ENCODE peak calls at places on chromosome 19, in nine cellular contexts. X, I, H, N, Y, K, F, T and S are unnamed samples.
A peak's percentile ranks its signal among the peaks of the same experiment; 100 is the strongest.

GRCh38 chr19:45173816-45174215 is 4.2 kb downstream of the TRAPPC6A start:
- DNase-seq in K (no peak), T (no peak), N (no peak), Y (no peak), I (peak; percentile 84), F (no peak), X (peak; percentile 52), H (peak; percentile 79), S (no peak)

GRCh38 chr19:11196406-11197287 is 698 bp downstream of the KANK2 start:
- DNase-seq in N (peak; percentile 67), Y (peak; percentile 79), F (peak; percentile 86), T (no peak), K (peak; percentile 52), X (no peak), I (no peak), H (peak; percentile 28), S (peak; percentile 88)

GRCh38 chr19:33203529-33203928 is 9.4 kb downstream of the LRP3 start:
- DNase-seq in X (no peak), T (no peak), N (no peak), I (no peak), Y (no peak), K (no peak), F (no peak), H (no peak), S (peak; percentile 44)

GRCh38 chr19:17872251-17873001 is 681 bp downstream of the SLC5A5 start:
- DNase-seq in N (no peak), H (no peak), F (no peak), X (no peak), K (no peak), I (no peak), T (no peak), Y (peak; percentile 83), S (peak; percentile 77)

GRCh38 chr19:17255150-17255621 is 9.4 kb downstream of the USHBP1 start:
- DNase-seq in Y (no peak), F (no peak), T (no peak), X (no peak), N (no peak), I (no peak), H (no peak), K (no peak), S (no peak)

GRCh38 chr19:3969435-3970312 is 1.2 kb downstream of the DAPK3 start:
- DNase-seq in K (peak; percentile 61), Y (no peak), F (peak; percentile 2), N (no peak), X (peak; percentile 95), I (peak; percentile 87), T (peak; percentile 49), H (peak; percentile 82), S (no peak)

GRCh38 chr19:47187797-47188196 is 43.2 kb downstream of the BBC3 start:
- DNase-seq in H (no peak), Y (no peak), T (no peak), I (no peak), K (no peak), F (no peak), X (no peak), N (no peak), S (no peak)

GRCh38 chr19:9917322-9917721 is 19.0 kb downstream of the OLFM2 start:
- DNase-seq in I (no peak), H (peak; percentile 60), K (peak; percentile 81), N (no peak), X (peak; percentile 58), Y (no peak), T (no peak), F (no peak), S (no peak)

GRCh38 chr19:8832132-8833021 is at the start of the genes MBD3L1 and ZNF558:
- DNase-seq in X (peak; percentile 95), T (peak; percentile 99), K (peak; percentile 98), N (peak; percentile 99), H (peak; percentile 97), I (peak; percentile 95), F (peak; percentile 100), Y (peak; percentile 100), S (peak; percentile 100)
- H3K4me1 ChIP-seq in X (no peaks in the 10 kb centered on the region), T (peaks cover 7% of the 10 kb centered on the region), K (peaks cover 10% of the 10 kb centered on the region), N (no peaks in the 10 kb centered on the region), H (peaks cover 4% of the 10 kb centered on the region), I (no peaks in the 10 kb centered on the region), F (peaks cover 1% of the 10 kb centered on the region), Y (peaks cover 23% of the 10 kb centered on the region), S (no peaks in the 10 kb centered on the region)

GRCh38 chr19:1017906-1018305 is 3.0 kb downstream of the TMEM259 start:
- DNase-seq in I (no peak), N (no peak), Y (peak; percentile 81), K (no peak), H (no peak), T (no peak), X (no peak), F (peak; percentile 53), S (no peak)

GRCh38 chr19:1019980-1020867 is 699 bp downstream of the TMEM259 start:
- DNase-seq in F (peak; percentile 82), I (no peak), K (peak; percentile 55), Y (peak; percentile 91), H (no peak), X (no peak), N (peak; percentile 56), T (no peak), S (peak; percentile 91)

GRCh38 chr19:1018393-1018792 is 2.5 kb downstream of the TMEM259 start:
- DNase-seq in F (no peak), T (no peak), I (no peak), N (no peak), H (no peak), K (peak; percentile 66), X (no peak), Y (no peak), S (no peak)

GRCh38 chr19:1019616-1019961 is 1.3 kb downstream of the TMEM259 start:
- DNase-seq in T (no peak), I (no peak), Y (peak; percentile 86), K (no peak), X (no peak), F (no peak), N (no peak), H (no peak), S (peak; percentile 80)

DNA sequence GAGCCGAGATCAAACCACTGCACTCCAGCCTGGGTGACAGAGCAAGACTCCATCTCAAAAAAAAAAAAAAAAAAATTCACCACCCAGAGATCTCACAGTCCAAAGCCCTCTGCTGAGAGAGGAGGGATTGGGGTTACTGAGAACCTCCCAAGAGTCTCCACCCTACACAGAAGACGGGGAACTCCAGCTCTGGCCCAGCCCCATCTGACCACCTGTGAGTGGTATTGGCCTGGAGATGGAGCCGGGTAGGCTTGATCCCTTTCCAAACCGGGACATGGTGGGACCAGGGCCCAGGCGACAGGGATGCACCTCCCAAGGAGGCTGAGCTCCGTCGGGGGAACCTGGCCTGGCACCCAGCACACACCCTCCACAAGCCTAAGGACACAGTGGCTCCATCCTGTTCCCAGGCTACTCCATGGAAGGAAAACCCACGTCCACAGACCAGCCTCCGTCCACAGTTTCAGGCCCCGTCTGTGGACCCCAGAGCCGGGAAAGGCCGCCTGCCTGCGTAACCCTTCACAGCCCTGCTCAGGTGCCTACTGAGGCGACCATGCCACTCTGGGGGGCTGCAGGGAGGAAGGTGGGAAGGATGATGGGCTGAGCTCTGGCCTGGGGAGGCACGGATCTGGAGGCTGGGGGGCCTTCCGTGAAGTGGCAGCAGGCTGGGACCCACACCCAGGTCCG is 1.8 kb downstream of the TMEM259 start:
- DNase-seq in Y (peak; percentile 78), I (no peak), K (no peak), N (no peak), X (no peak), H (no peak), T (no peak), F (peak; percentile 62), S (no peak)
- H3K4me1 ChIP-seq in Y (peaks cover 92% of the 10 kb centered on the region), I (peaks cover 34% of the 10 kb centered on the region), K (peaks cover 87% of the 10 kb centered on the region), N (peaks cover 39% of the 10 kb centered on the region), X (peaks cover 45% of the 10 kb centered on the region), H (peaks cover 33% of the 10 kb centered on the region), T (peaks cover 78% of the 10 kb centered on the region), F (peaks cover 26% of the 10 kb centered on the region), S (peaks cover 46% of the 10 kb centered on the region)

DNA sequence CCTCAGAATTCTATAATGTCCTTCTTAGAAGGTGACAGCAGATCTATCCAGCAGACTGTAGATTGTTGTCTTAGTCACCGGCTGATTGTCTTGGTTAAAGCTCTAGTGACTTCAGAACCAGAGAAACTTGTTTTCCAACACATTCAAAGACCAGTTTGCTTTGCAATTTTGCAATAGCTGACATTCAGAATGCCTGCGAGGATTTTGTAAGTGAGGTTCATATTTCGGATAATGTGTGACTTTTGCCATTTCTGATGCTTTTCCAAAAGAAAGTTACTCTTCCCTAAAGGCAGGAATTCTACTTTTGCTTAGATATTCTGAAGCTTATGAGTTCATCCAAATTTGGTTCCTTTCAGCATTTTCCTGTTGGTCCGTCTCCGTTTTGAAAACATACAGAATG is 13.2 kb downstream of the SPINT2 start:
- DNase-seq in I (no peak), T (no peak), K (no peak), H (peak; percentile 35), F (no peak), Y (no peak), N (no peak), X (peak; percentile 72), S (no peak)
- H3K4me1 ChIP-seq in I (peaks cover 10% of the 10 kb centered on the region), T (peaks cover 51% of the 10 kb centered on the region), K (peaks cover 9% of the 10 kb centered on the region), H (peaks cover 13% of the 10 kb centered on the region), F (peaks cover 11% of the 10 kb centered on the region), Y (peaks cover 85% of the 10 kb centered on the region), N (peaks cover 21% of the 10 kb centered on the region), X (peaks cover 58% of the 10 kb centered on the region), S (peaks cover 43% of the 10 kb centered on the region)

GRCh38 chr19:5953034-5953589 is 24.8 kb downstream of the RANBP3 start:
- DNase-seq in F (no peak), N (no peak), H (peak; percentile 58), X (no peak), I (peak; percentile 34), K (no peak), T (no peak), Y (no peak), S (no peak)

GRCh38 chr19:5951338-5951861 is 26.5 kb downstream of the RANBP3 start:
- DNase-seq in T (no peak), X (no peak), N (no peak), H (no peak), Y (peak; percentile 85), F (peak; percentile 73), I (no peak), K (no peak), S (peak; percentile 70)

GRCh38 chr19:5950744-5951143 is 27.2 kb downstream of the RANBP3 start:
- DNase-seq in X (no peak), F (no peak), K (no peak), T (no peak), N (no peak), I (no peak), H (no peak), Y (no peak), S (no peak)

GRCh38 chr19:5953680-5954213 is 24.2 kb downstream of the RANBP3 start:
- DNase-seq in H (no peak), F (peak; percentile 61), K (peak; percentile 49), X (peak; percentile 41), Y (no peak), N (no peak), I (peak; percentile 38), T (no peak), S (peak; percentile 32)

DNA sequence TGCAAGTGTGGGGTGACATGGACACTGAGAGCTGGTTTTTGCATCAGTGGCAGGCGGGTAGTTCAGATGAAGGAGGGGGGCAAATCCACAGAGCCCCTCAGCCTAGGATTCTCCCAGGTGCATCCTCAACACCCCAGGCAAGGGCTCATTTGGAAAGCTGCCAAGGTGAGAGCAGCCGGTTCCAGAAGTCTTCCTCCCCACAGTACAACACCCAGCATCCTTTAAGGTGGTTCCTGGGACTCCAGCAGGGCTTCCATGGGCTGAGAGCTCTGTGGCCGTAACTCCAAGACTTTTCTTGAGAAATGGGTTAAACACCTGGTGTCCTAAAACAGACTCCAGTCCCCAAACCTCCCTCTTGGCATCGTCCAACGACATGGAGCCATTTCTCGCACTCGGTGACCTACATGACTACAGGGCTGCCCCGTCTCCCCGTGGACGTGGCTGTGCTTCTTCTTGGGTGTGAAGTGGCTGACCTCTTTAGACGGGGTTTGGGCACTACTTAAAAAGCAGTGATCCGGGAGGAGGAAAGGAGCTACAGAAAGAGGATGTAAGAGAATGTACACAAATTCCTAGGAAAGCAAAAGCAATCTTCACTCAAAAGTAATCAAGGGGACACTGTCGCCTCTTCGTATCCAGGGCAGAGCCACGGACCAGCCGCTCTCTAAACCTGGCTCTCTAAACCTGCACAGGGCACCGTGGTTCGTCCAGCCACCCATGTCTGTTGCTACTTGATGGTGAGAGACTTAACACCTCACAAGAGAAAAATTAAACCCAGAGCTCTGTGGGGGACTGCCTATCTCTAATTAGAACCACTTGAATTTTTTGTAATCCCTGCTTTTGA is 25.5 kb downstream of the RANBP3 start:
- DNase-seq in I (no peak), Y (no peak), H (no peak), N (no peak), T (no peak), F (peak; percentile 33), X (no peak), K (no peak), S (peak; percentile 49)
- H3K4me1 ChIP-seq in I (peaks cover 28% of the 10 kb centered on the region), Y (peaks cover 100% of the 10 kb centered on the region), H (peaks cover 58% of the 10 kb centered on the region), N (peaks cover 28% of the 10 kb centered on the region), T (peaks cover 58% of the 10 kb centered on the region), F (peaks cover 34% of the 10 kb centered on the region), X (peaks cover 15% of the 10 kb centered on the region), K (peaks cover 39% of the 10 kb centered on the region), S (peaks cover 32% of the 10 kb centered on the region)